ENCODE peak calls at places on chromosome 1, in four cellular contexts. S is AG09309, O is cardiac muscle cell, N is tibial artery. Z is an unnamed sample.

GRCh38 chr1:31735571-31735970 is 28.6 kb downstream of the ADGRB2 start:
- DNase-seq in S (no peak), O (no peak), N (no peak), Z (no peak)

GRCh38 chr1:207826557-207827487 is 75.0 kb downstream of the CD46 start:
- DNase-seq in S (no peak), O (no peak), N (peak; percentile 51), Z (no peak)

GRCh38 chr1:19046972-19047371 is 90.5 kb upstream of the IFFO2 start:
- DNase-seq in S (no peak), O (no peak), N (no peak), Z (peak; percentile 19)

GRCh38 chr1:240274569-240274968 is 182.9 kb downstream of the FMN2 start:
- DNase-seq in S (no peak), O (no peak), N (no peak), Z (no peak)

GRCh38 chr1:48205547-48205946 is 17.0 kb upstream of the SLC5A9 start:
- DNase-seq in S (no peak), O (no peak), N (no peak), Z (no peak)

GRCh38 chr1:1892079-1892762 is 1.3 kb upstream of the GNB1 start:
- DNase-seq in S (no peak), O (no peak), N (no peak), Z (no peak)

GRCh38 chr1:203152158-203153034 is 23.2 kb downstream of the MYBPH start:
- DNase-seq in S (no peak), O (no peak), N (no peak), Z (no peak)

GRCh38 chr1:228141871-228142615 is 2.0 kb downstream of the GUK1 start:
- DNase-seq in S (no peak), O (no peak), N (no peak), Z (no peak)

GRCh38 chr1:225859151-225859550 is 23.0 kb downstream of the TMEM63A start:
- DNase-seq in S (no peak), O (no peak), N (no peak), Z (no peak)

GRCh38 chr1:201709564-201710295 is 119.2 kb upstream of the IPO9 start:
- DNase-seq in S (no peak), O (peak; percentile 77), N (peak; percentile 78), Z (peak; percentile 61)

GRCh38 chr1:173478099-173478555 is 992 bp downstream of the PRDX6 start:
- DNase-seq in S (peak; percentile 50), O (peak; percentile 59), N (peak; percentile 77), Z (no peak)

DNA sequence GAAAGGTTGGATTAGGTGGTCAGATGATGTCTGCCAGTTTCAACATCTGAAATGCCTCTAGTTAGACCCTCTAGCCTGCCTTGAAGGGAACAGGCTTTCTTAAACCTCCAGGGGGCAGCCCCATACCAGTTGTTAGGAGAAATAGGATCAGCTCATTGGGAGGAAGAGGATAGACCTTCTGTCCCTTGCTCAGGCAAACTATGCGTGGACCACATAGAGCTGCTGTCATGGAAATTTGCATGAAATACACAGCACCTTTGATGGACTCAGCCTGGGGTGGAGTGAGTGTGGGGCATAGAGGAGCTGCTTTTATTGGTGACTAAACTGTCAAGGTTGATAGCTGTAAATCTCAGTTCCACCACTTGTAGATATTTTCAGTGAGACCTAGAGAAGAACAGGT is 38.4 kb upstream of the SPAG17 start:
- DNase-seq in S (no peak), O (peak; percentile 79), N (no peak), Z (no peak)
- TF ChIP-seq CTCF in S (peak; percentile 46), O (peak; percentile 28), N (no peak), Z (no peak)

DNA sequence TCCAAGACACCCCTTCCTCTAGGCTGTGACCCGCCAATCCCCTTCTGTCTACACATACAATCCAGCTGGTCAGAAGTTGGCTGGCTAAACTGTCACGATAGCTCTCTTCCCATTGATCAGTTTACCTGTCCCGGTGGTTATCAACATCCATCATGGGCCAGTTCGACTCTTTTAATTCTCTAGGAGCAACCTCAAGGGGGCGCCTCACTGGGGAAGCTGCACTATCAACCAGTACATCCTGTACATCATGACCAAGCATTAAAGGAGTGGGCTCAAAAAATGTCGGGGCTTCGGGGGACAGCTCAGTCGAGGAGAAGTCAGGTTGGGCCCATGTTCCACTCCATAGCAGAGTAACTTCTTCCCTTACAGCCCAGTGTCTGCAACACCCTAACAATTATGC is 53.2 kb upstream of the B3GALNT2 start:
- DNase-seq in S (no peak), O (no peak), N (no peak), Z (no peak)
- TF ChIP-seq CTCF in S (no peak), O (peak; percentile 6), N (no peak), Z (peak; percentile 25)

GRCh38 chr1:232614811-232615210 is 15.1 kb downstream of the SIPA1L2 start:
- DNase-seq in S (no peak), O (no peak), N (no peak), Z (no peak)

GRCh38 chr1:232615401-232615800 is 14.5 kb downstream of the SIPA1L2 start:
- DNase-seq in S (no peak), O (no peak), N (no peak), Z (no peak)

GRCh38 chr1:232613752-232614381 is 16.1 kb downstream of the SIPA1L2 start:
- DNase-seq in S (peak; percentile 78), O (no peak), N (no peak), Z (no peak)

GRCh38 chr1:232611834-232612233 is 18.1 kb downstream of the SIPA1L2 start:
- DNase-seq in S (no peak), O (no peak), N (no peak), Z (no peak)

DNA sequence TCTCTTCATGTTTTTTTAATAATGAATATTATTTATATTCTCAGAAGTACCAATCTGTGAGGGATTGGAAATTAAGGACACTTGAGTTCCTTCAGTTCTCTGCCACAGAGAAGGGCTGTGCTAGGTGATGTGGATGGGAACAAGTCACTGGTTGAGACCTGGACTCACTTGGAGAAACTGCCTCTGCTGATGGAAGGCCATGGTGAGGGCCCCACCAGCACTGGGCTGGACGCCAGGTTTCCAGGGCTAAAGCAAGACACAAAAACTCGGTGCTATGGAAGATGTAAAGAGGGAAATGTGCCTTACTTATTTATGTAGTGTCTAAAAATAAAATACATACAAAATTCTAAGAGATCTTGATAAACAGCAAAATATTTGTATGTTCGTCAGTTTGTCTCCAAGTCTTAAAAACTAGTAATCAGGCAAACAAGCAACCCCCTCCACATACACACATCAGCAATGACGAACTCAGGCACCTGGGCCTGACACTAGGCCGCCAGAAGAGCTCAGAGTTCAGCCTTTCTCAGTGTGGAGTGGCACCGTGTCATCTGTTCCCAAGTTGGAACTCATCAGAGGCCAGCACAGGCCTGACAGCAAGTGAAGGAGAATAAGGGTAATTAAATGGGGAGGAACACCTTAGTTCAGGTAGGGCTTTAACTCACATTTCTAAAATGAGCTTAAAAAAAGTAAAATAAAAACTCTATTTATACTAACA is 19.6 kb downstream of the SIPA1L2 start:
- DNase-seq in S (no peak), O (peak; percentile 45), N (no peak), Z (no peak)
- TF ChIP-seq CTCF in S (no peak), O (no peak), N (no peak), Z (no peak)

GRCh38 chr1:213796525-213796924 is 191.2 kb upstream of the PROX1 start:
- DNase-seq in S (no peak), O (no peak), N (no peak), Z (no peak)

GRCh38 chr1:213790565-213790964 is 197.2 kb upstream of the PROX1 start:
- DNase-seq in S (no peak), O (no peak), N (no peak), Z (no peak)

DNA sequence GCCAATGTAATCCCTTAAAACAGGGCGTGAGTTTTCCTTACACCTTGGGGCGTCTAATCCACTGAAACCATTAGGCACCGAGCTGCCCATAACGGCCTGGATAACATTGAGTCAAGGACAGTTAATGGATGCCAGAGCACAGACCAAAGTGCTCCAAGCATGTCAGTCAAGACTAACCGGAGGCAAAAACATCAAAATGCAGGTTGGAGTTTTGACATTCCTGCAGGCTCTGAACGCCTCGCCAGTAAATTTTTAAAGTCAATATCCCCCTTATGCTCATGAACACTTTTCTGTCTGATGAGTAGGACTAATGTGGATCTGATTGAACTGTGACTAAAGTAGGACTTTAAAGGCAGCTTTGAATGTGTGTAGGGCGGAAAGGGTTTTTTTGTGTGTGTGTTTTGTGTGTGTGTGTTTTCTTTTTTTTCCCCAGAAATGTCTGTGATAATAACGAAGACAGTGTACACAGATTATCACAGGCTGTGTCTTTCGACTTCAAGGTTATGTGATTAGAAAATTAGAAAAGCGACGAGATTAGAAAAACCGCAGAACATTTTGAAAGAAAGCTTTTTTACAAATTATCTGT is 194.2 kb upstream of the PROX1 start:
- DNase-seq in S (no peak), O (no peak), N (no peak), Z (no peak)
- TF ChIP-seq CTCF in S (no peak), O (no peak), N (no peak), Z (no peak)

Z was measured in CD14-positive monocyte.